ENCODE peak calls at places on chromosomes 3 and 15, in four cellular contexts. U is bronchial epithelial cell, C is fibroblast of lung, O is adrenal gland. A is an unnamed sample.

GRCh38 chr3:64264491-64265109 is 39.3 kb upstream of the PRICKLE2 start:
- DNase-seq in U (no peak), C (peak; percentile 29), O (no peak), A (no peak)

GRCh38 chr3:58824285-58824684 is 157.7 kb upstream of the FAM3D start:
- DNase-seq in U (peak; percentile 57), C (peak; percentile 45), O (peak; percentile 49), A (peak; percentile 39)

GRCh38 chr3:99108508-99108907 is 207.0 kb upstream of the DCBLD2 start:
- DNase-seq in U (peak; percentile 96), C (peak; percentile 95), O (no peak), A (peak; percentile 92)

GRCh38 chr3:85678713-85679112 is 719.9 kb downstream of the CADM2 start:
- DNase-seq in U (peak; percentile 76), C (peak; percentile 5), O (no peak), A (no peak)

GRCh38 chr3:39707314-39707909 is 102.0 kb upstream of the MYRIP start:
- DNase-seq in U (peak; percentile 50), C (peak; percentile 23), O (no peak), A (peak; percentile 20)

GRCh38 chr3:25468866-25469319 is 40.8 kb downstream of the RARB start:
- DNase-seq in U (no peak), C (peak; percentile 72), O (peak; percentile 59), A (peak; percentile 72)

GRCh38 chr3:9553021-9553948 is at the start of gene LHFPL4:
- DNase-seq in U (no peak), C (no peak), O (no peak), A (no peak)

GRCh38 chr15:68315495-68316007 is 38.0 kb downstream of the FEM1B start:
- DNase-seq in U (no peak), C (peak; percentile 29), O (no peak), A (no peak)

GRCh38 chr15:100759116-100759515 is 120.5 kb upstream of the ALDH1A3 start:
- DNase-seq in U (no peak), C (peak; percentile 78), O (no peak), A (peak; percentile 75)

GRCh38 chr3:141240290-141241247 is 8.9 kb downstream of the PXYLP1 start:
- DNase-seq in U (peak; percentile 34), C (peak; percentile 66), O (no peak), A (no peak)

GRCh38 chr15:66251790-66252355 is 1.7 kb downstream of the MEGF11 start:
- DNase-seq in U (no peak), C (no peak), O (no peak), A (no peak)

GRCh38 chr15:61794881-61795280 is 265.4 kb downstream of the VPS13C start:
- DNase-seq in U (no peak), C (no peak), O (no peak), A (no peak)

GRCh38 chr3:27568393-27568792 is 84.2 kb upstream of the SLC4A7 start:
- DNase-seq in U (peak; percentile 84), C (no peak), O (peak; percentile 52), A (peak; percentile 82)

GRCh38 chr3:46540550-46540949 is 25.6 kb downstream of the LRRC2 start:
- DNase-seq in U (no peak), C (no peak), O (no peak), A (no peak)

DNA sequence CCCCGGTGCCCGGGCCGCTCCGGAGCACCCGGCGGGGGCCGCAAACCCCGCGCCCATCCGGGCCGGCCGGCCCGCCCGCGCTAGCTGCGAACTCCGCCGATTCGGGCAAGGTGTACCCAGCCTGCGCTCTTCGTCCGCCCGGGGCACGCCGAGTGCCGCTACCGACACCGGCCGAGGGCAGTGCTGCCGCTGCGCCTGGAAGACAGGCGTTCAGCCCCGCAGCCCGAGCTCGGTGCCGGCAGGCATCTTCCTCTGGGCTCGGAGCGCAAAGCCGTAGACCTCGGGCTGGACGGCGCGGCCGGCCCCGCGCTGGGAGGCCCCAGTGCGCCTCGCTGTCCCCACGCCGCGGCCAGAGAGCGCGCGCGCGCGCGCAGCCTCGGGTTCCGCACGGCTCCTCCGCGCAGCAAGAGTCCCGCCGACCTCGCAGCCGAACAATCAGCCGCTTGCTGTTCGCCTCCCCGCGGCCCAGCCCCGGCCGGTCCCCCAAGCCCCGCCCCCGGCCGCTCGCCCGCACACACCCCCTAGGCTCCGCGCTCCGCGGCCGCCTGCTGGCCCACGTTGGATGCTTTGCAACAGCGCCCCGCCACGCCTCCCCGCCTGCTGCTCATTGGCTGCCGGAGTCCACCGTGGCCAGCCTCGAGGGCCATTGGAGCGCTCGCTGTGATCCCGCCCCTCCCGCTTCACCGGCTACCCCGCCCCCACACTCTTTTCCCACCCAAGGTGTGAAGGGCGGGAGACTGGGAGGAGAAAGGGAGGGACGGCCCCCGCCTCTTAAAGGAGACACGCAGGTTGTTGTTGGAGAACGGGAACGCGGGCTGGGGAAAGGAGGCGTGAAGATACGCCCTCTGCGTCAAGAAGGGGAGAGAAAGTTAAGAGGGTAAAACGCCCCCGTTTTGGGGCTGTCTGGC is at the start of gene LRIG1:
- DNase-seq in U (peak; percentile 91), C (peak; percentile 98), O (peak; percentile 99), A (peak; percentile 84)
- TF ChIP-seq CTCF in U (peak; percentile 5), C (no peak), O (peak; percentile 61), A (no peak)

DNA sequence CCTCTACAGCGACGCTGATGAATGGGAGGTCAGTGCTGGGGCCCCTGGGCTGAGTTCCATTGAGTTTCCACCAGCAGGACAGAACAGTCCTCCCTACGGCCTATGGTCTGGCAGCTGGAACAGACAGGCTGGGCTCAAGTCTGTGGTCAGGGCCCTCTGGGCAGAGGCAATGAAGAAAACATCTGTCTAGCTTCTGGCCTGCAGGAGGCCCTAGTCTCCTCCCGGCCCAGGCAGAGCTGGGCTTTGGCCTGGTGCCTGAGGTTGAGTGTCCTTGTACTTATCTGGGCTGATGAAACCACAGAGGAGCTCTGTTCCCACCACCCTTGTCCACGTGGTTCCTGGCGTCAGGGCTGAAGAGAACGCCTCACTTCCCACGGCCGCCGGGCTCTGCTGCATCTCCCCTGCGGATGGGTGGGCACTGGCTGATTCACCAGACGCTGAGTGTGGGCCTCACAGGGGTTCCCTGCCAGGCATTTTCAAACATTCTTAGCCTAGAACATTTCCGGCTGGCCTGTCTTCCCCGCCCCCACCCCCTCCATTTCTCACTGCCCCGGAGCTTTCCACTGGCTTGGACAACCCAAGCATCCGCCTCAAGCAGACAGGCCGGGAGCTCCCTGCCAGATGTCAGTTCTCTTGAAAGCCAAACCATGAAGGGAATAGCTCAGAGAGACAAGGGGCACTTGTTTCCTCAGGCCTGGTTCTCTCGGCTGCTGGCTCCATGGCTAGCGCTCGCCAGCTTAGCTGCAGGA is 20.3 kb downstream of the PPCDC start:
- DNase-seq in U (peak; percentile 55), C (peak; percentile 99), O (peak; percentile 99), A (peak; percentile 99)
- H3K4me3 ChIP-seq in U (no peak overlapping the region), C (no peak overlapping the region), O (peak overlapping the region; percentile 18), A (no peak overlapping the region)

GRCh38 chr3:103712320-103713008 is 1277.6 kb downstream of the ZPLD1 start:
- DNase-seq in U (peak; percentile 94), C (peak; percentile 68), O (no peak), A (no peak)

GRCh38 chr3:103706671-103707070 is 1271.9 kb downstream of the ZPLD1 start:
- DNase-seq in U (peak; percentile 55), C (no peak), O (no peak), A (no peak)

DNA sequence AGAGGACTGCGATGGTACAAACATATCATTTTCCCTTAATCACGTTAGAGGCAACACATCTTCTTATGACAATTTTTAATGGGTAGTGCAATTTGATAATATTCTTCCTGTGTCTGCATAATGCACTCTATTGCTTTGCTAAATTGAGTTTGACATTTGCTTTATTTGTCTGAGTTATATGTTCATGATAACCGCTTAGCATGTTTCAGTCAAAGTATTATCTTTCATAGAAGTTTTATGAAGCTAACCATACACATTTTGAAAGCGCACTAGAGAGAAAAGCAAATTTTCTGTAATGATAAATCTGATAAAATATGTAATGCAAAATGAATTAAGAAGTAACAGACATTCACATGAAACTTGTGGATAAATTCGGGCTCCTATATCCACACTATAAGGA is 1276.9 kb downstream of the ZPLD1 start:
- DNase-seq in U (no peak), C (no peak), O (no peak), A (no peak)
- TF ChIP-seq CTCF in U (no peak), C (no peak), O (no peak), A (no peak)

GRCh38 chr3:45132568-45133211 is 13.5 kb downstream of the CDCP1 start:
- DNase-seq in U (no peak), C (peak; percentile 60), O (no peak), A (no peak)

GRCh38 chr3:45139372-45139894 is 6.7 kb downstream of the CDCP1 start:
- DNase-seq in U (no peak), C (no peak), O (no peak), A (no peak)

GRCh38 chr3:45134758-45135521 is 11.2 kb downstream of the CDCP1 start:
- DNase-seq in U (no peak), C (peak; percentile 76), O (no peak), A (no peak)

GRCh38 chr3:45137656-45138181 is 8.5 kb downstream of the CDCP1 start:
- DNase-seq in U (peak; percentile 60), C (peak; percentile 34), O (no peak), A (no peak)

GRCh38 chr3:45135959-45136358 is 10.2 kb downstream of the CDCP1 start:
- DNase-seq in U (no peak), C (peak; percentile 38), O (no peak), A (no peak)
- H3K4me3 ChIP-seq in U (no peak overlapping the region), C (no peak overlapping the region), O (no peak overlapping the region), A (no peak overlapping the region)

GRCh38 chr3:13364602-13365271 is 55.4 kb downstream of the NUP210 start:
- DNase-seq in U (no peak), C (peak; percentile 37), O (no peak), A (no peak)
- TF ChIP-seq CTCF in U (no peak), C (no peak), O (no peak), A (no peak)

GRCh38 chr15:80153900-80154299 is 1.1 kb downstream of the FAH start:
- DNase-seq in U (no peak), C (no peak), O (no peak), A (no peak)
- H3K4me3 ChIP-seq in U (no peak overlapping the region), C (peak overlapping the region; percentile 68), O (peak overlapping the region; percentile 81), A (peak overlapping the region; percentile 59)

DNA sequence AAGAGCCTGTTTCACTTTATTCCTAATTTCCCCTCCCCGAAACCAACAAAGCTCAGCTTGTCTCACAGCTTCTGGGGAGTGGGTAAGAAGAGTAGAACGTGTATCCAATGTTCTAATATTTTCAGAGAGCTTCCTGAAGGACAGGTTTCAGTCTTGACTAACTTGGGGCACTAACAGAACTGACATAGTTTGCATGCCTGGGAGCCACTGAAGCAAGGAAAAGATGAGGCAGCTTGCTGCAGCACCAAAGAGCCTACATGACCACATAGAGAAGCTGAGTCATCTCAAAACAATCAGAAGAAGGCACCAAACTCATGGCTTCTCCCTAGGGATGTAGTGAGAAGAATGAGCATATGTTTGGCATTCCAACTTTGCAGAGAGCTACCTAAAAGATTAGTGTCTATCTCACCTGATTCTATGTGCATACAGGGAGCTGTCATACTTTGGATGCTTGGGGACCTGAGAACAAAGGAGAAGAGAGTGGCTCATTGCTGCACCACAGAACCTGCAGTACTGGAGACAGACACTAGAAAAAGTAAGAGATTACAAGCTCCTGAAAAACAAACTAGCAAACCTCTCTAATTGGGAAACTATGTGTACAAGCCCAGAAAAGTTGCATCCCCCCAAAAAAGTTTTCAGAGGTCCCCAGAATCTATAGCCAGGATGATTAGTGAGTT is 86.9 kb downstream of the DCLK3 start:
- DNase-seq in U (peak; percentile 90), C (peak; percentile 98), O (no peak), A (peak; percentile 76)
- TF ChIP-seq CTCF in U (peak; percentile 7), C (no peak), O (no peak), A (peak; percentile 19)